ENCODE peak calls at places on chromosomes 11 and 22, in five cellular contexts. C, U, Q, A and E are unnamed samples.

GRCh38 chr11:96875772-96876171 is 486.0 kb downstream of the JRKL start:
- DNase-seq in U (no peak), Q (peak), C (no peak), A (no peak), E (peak)

GRCh38 chr22:44210721-44211120 is 30.0 kb downstream of the PARVG start:
- DNase-seq in C (no peak), U (peak), A (no peak), Q (peak), E (peak)

GRCh38 chr22:45846952-45847351 is 130.0 kb downstream of the WNT7B start:
- DNase-seq in A (no peak), C (no peak), U (no peak), Q (peak), E (peak)

GRCh38 chr11:61362542-61362875 is 335 bp downstream of the TMEM138 start:
- DNase-seq in U (peak), Q (peak), C (no peak), A (no peak), E (peak)

GRCh38 chr11:41845066-41845465 is 385.6 kb upstream of the LRRC4C start:
- DNase-seq in C (no peak), U (no peak), A (no peak), Q (no peak), E (no peak)

GRCh38 chr11:61833926-61834277 is 5.8 kb downstream of the FADS2 start:
- DNase-seq in A (peak), U (no peak), C (no peak), Q (no peak), E (no peak)

GRCh38 chr11:28858076-28858475 is 749.9 kb downstream of the METTL15 start:
- DNase-seq in Q (peak), C (no peak), U (no peak), A (no peak), E (peak)

GRCh38 chr11:73374130-73374529 is 2.1 kb upstream of the RELT start:
- DNase-seq in U (no peak), A (no peak), C (no peak), Q (peak), E (peak)

GRCh38 chr11:692824-693414 is 2.1 kb downstream of the DEAF1 start:
- DNase-seq in C (peak), U (no peak), A (no peak), Q (no peak), E (no peak)

GRCh38 chr11:103792981-103793468 is 243.4 kb upstream of the DDI1 start:
- DNase-seq in A (no peak), U (no peak), C (no peak), Q (peak), E (no peak)

GRCh38 chr22:44116331-44116730 is 64.4 kb upstream of the PARVG start:
- DNase-seq in A (no peak), Q (no peak), U (no peak), C (no peak), E (no peak)

GRCh38 chr11:116651098-116651756 is 121.6 kb downstream of the BUD13 start:
- DNase-seq in Q (no peak), A (peak), U (no peak), C (no peak), E (no peak)

GRCh38 chr11:910044-910588 is 494 bp downstream of the CHID1 start:
- DNase-seq in Q (no peak), C (no peak), A (no peak), U (peak), E (no peak)

GRCh38 chr22:39007177-39007576 is 6.9 kb upstream of the APOBEC3C start:
- DNase-seq in C (no peak), U (no peak), Q (no peak), A (no peak), E (no peak)

GRCh38 chr11:2944953-2945756 is 15.9 kb upstream of the PHLDA2 start:
- DNase-seq in A (peak), Q (peak), U (peak), C (peak), E (peak)

GRCh38 chr11:132312616-132313210 is 942.3 kb downstream of the NTM start:
- DNase-seq in C (no peak), A (peak), U (peak), Q (peak), E (peak)

GRCh38 chr11:120633630-120634374 is 122.3 kb downstream of the GRIK4 start:
- DNase-seq in C (no peak), A (no peak), U (no peak), Q (no peak), E (no peak)
- H3K9ac ChIP-seq in C (no peak), A (no peak), U (no peak), Q (no peak), E (no peak)

GRCh38 chr11:125404811-125405481 is 91.1 kb downstream of the FEZ1 start:
- DNase-seq in U (peak), A (peak), Q (peak), C (peak), E (peak)
- H3K9ac ChIP-seq in U (peak), A (no peak), Q (peak), C (no peak), E (no peak)

DNA sequence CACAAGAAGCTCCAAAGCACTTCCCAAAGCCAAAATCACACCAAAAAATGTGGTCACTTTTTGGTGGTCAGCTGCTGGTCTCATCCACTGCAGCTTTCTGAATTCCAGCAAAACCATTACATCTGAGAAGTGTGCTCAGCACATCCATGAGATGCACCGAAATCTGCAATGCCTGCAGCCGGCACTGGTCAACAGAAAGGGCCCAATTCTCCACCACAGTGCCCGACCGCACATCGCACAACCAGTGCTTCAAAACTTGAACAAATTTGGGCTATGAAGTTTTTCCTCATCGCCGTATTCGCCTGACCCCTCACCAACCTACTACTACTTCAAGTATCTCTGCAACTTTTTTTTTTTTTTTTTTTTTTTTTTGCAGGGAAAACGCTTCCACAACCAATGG is 89.9 kb upstream of the LUZP2 start:
- DNase-seq in A (no peak), Q (no peak), U (no peak), C (no peak), E (no peak)
- H3K9ac ChIP-seq in A (no peak), Q (no peak), U (no peak), C (no peak), E (no peak)

GRCh38 chr11:69771466-69771865 is 3.7 kb downstream of the FGF4 start:
- DNase-seq in U (no peak), Q (no peak), A (no peak), C (no peak), E (no peak)
- H3K9ac ChIP-seq in U (no peak), Q (no peak), A (no peak), C (no peak), E (no peak)

GRCh38 chr11:94185387-94186084 is 56.9 kb downstream of the PANX1 start:
- DNase-seq in C (no peak), Q (no peak), A (no peak), U (peak), E (peak)
- H3K9ac ChIP-seq in C (no peak), Q (peak), A (no peak), U (peak), E (peak)

GRCh38 chr11:7646866-7647265 is 26.4 kb downstream of the CYB5R2 start:
- DNase-seq in A (no peak), C (no peak), Q (no peak), U (no peak), E (no peak)
- H3K9ac ChIP-seq in A (no peak), C (no peak), Q (no peak), U (no peak), E (no peak)

DNA sequence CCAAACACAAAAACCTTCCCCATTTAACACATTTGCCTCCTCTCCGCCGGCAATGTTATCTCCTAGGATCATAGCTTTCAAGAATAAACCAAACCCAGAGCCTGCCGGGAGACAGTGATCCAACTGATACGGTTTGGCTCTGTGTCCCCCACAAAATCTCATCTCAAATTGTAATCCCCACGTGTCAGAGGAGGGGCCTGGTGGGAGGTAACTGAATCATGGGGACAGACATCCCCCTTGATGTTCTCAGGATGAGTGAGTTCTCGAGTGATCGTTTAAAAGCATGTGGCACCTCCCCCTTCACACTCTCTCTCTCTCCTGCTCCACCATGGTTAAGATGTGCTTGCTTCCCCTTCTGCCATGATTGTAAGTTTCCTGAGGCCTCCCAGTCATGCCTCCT is 33.3 kb downstream of the RBFOX2 start:
- DNase-seq in Q (no peak), A (no peak), U (no peak), C (no peak), E (peak)
- H3K9ac ChIP-seq in Q (peak), A (no peak), U (peak), C (no peak), E (peak)